ENCODE peak calls at places on chromosome 16, in four cellular contexts. J is OCI-LY7, R is IMR-90, U is HepG2. O is an unnamed sample.

GRCh38 chr16:72234372-72234771 is 62.4 kb upstream of the PMFBP1 start:
- DNase-seq in J (no peak), R (no peak), U (no peak), O (no peak)

GRCh38 chr16:12543700-12544476 is 259.8 kb downstream of the CPPED1 start:
- DNase-seq in J (peak; percentile 50), U (peak; percentile 91), R (no peak), O (no peak)

GRCh38 chr16:15983898-15984297 is 34.5 kb downstream of the ABCC1 start:
- DNase-seq in R (peak; percentile 72), J (no peak), U (no peak), O (peak; percentile 78)

GRCh38 chr16:86354641-86355040 is 155.7 kb upstream of the FOXF1 start:
- DNase-seq in R (peak; percentile 73), U (no peak), J (no peak), O (peak; percentile 87)

GRCh38 chr16:26475579-26475978 is 591.1 kb upstream of the C16orf82 start:
- DNase-seq in U (no peak), J (no peak), R (no peak), O (no peak)

GRCh38 chr16:84686702-84687298 is 13.0 kb upstream of the USP10 start:
- DNase-seq in R (no peak), U (no peak), J (peak; percentile 16), O (no peak)

GRCh38 chr16:84806256-84806889 is 13.4 kb upstream of the CRISPLD2 start:
- DNase-seq in J (no peak), R (peak; percentile 95), U (no peak), O (peak; percentile 94)

GRCh38 chr16:49442805-49443204 is 69.2 kb downstream of the C16orf78 start:
- DNase-seq in J (no peak), R (no peak), U (no peak), O (no peak)

GRCh38 chr16:88432174-88432573 is 20.9 kb upstream of the ZFPM1 start:
- DNase-seq in J (no peak), U (no peak), R (no peak), O (no peak)

GRCh38 chr16:72948238-72948559 is 99.7 kb downstream of the ZFHX3 start:
- DNase-seq in J (no peak), R (no peak), U (no peak), O (no peak)

GRCh38 chr16:49458656-49459445 is 85.2 kb downstream of the C16orf78 start:
- DNase-seq in U (no peak), J (no peak), R (no peak), O (no peak)

GRCh38 chr16:88888057-88888777 is 21.8 kb upstream of the PABPN1L start:
- DNase-seq in R (no peak), J (no peak), U (no peak), O (no peak)

GRCh38 chr16:5024632-5025031 is 9.1 kb downstream of the NAGPA start:
- DNase-seq in J (peak; percentile 53), U (no peak), R (no peak), O (peak; percentile 20)
- TF ChIP-seq CTCF in J (peak; percentile 55), U (no peak), R (no peak), O (no peak)

DNA sequence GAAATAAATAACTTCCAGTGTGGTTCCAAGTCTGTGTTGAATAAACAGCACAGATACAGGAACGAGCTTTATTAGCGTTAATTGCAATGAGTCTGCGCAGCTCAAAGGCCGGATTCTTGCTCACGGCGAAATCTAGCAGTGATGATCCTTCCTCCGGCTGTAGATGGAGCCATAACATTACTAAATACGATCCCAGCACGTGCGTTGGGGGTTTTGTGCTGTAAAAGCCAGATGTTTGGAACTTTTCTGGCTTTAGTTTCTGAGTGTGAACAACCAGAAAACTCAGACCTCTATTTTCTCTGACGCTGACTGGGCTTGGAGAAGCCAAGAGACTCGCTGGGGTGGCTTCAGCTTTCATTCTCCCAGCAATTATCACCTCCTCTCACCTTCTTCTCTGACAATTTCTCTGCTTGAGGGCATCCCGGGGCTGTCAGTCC is 47.0 kb upstream of the AKTIP start:
- DNase-seq in R (peak; percentile 82), U (peak; percentile 69), J (peak; percentile 63), O (peak; percentile 68)
- H2AFZ ChIP-seq in R (no peak overlapping the region), U (peak overlapping the region; percentile 52), J (no peak overlapping the region), O (no peak overlapping the region)

GRCh38 chr16:28204211-28204610 is 7.6 kb downstream of the XPO6 start:
- DNase-seq in R (no peak), J (no peak), U (no peak), O (no peak)

GRCh38 chr16:28205974-28206373 is 5.8 kb downstream of the XPO6 start:
- DNase-seq in U (no peak), R (no peak), J (no peak), O (no peak)

GRCh38 chr16:28207425-28207824 is 4.3 kb downstream of the XPO6 start:
- DNase-seq in U (no peak), J (no peak), R (peak; percentile 33), O (no peak)

GRCh38 chr16:28204622-28205021 is 7.1 kb downstream of the XPO6 start:
- DNase-seq in U (no peak), J (no peak), R (no peak), O (no peak)

GRCh38 chr16:28205117-28205899 is 6.5 kb downstream of the XPO6 start:
- DNase-seq in U (no peak), J (no peak), R (no peak), O (no peak)
- H4K20me1 ChIP-seq in U (peaks cover 18% of the 10 kb centered on the region), J (peaks cover 14% of the 10 kb centered on the region), R (peaks cover 78% of the 10 kb centered on the region), O (no peaks in the 10 kb centered on the region)

DNA sequence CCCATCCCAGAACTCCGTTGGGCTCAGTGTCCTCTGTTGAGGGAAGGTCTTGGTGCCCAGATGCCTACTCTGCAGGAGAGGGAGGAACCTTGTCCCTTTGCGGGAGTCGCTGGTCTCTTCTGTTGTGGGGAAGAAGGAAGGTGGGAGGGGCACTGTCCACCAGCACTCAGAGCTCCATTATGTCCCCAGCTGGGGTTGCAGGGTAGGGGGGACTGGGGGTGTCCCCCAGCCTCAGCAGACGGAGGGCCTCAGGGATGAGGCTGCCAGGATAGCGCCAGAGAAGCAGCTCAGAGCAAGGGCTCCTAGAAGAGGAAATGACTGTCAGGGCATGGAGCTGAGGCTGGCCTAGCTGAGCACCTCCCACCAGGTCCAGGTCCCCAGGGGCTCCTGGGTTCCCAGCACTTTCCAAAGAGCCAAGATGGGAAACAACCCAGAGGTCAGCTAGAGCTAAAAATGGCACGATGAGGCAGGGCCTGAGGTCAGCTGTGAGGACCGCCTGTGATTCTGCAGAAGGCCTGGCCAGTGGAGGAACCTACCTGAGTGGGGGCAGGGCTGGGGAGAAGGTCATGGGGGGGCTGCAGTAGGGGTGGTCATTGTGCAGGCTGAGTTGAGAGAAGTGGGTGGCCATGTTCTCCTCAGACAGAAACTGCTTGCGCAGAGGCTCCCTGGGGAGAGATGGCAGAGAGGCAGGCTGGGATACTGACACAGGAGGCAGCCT is 886 bp downstream of the HCFC1R1 start:
- DNase-seq in U (no peak), R (peak; percentile 20), J (peak; percentile 40), O (peak; percentile 14)
- TF ChIP-seq CTCF in U (no peak), R (no peak), J (no peak), O (no peak)

GRCh38 chr16:67163903-67164558 is 514 bp upstream of the HSF4 start:
- DNase-seq in R (no peak), J (no peak), U (no peak), O (no peak)
- H2AFZ ChIP-seq in R (peak overlapping the region; percentile 83), J (no peak overlapping the region), U (no peak overlapping the region), O (no peak overlapping the region)